ENCODE peak calls at places on chromosomes 2 and 18, in six cellular contexts. One of them, this sample, is unnamed.

GRCh38 chr18:58257461-58257860 is 213.4 kb downstream of the NEDD4L start:
- DNase-seq in cardiac muscle cell: no peak
- DNase-seq in heart right ventricle: no peak
- DNase-seq in EL: peak
- DNase-seq in lung: no peak
- DNase-seq in activated T-helper 1 cell treated with Interleukin-2 at 50 U/mL for 16 hours: no peak
- DNase-seq in this sample: peak

GRCh38 chr2:162153608-162154224 is 1.7 kb upstream of the GCG start:
- DNase-seq in cardiac muscle cell: peak
- DNase-seq in heart right ventricle: peak
- DNase-seq in EL: peak
- DNase-seq in lung: peak
- DNase-seq in activated T-helper 1 cell treated with Interleukin-2 at 50 U/mL for 16 hours: peak
- DNase-seq in this sample: peak

GRCh38 chr18:3060667-3061580 is 48.0 kb upstream of the LPIN2 start:
- DNase-seq in cardiac muscle cell: no peak
- DNase-seq in heart right ventricle: no peak
- DNase-seq in EL: no peak
- DNase-seq in lung: no peak
- DNase-seq in activated T-helper 1 cell treated with Interleukin-2 at 50 U/mL for 16 hours: no peak
- DNase-seq in this sample: no peak

GRCh38 chr2:2328847-2329246 is 2.2 kb downstream of the MYT1L start:
- DNase-seq in cardiac muscle cell: peak
- DNase-seq in heart right ventricle: no peak
- DNase-seq in EL: no peak
- DNase-seq in lung: no peak
- DNase-seq in activated T-helper 1 cell treated with Interleukin-2 at 50 U/mL for 16 hours: no peak
- DNase-seq in this sample: no peak

GRCh38 chr2:226832076-226832475 is 3.8 kb upstream of the RHBDD1 start:
- DNase-seq in cardiac muscle cell: no peak
- DNase-seq in heart right ventricle: no peak
- DNase-seq in EL: no peak
- DNase-seq in lung: no peak
- DNase-seq in activated T-helper 1 cell treated with Interleukin-2 at 50 U/mL for 16 hours: no peak
- DNase-seq in this sample: no peak

GRCh38 chr2:233023761-233024410 is 8.6 kb upstream of the NEU2 start:
- DNase-seq in cardiac muscle cell: no peak
- DNase-seq in heart right ventricle: no peak
- DNase-seq in EL: no peak
- DNase-seq in lung: no peak
- DNase-seq in activated T-helper 1 cell treated with Interleukin-2 at 50 U/mL for 16 hours: no peak
- DNase-seq in this sample: no peak

GRCh38 chr2:88201811-88202169 is 31.6 kb downstream of the THNSL2 start:
- DNase-seq in cardiac muscle cell: no peak
- DNase-seq in heart right ventricle: no peak
- DNase-seq in EL: no peak
- DNase-seq in lung: no peak
- DNase-seq in activated T-helper 1 cell treated with Interleukin-2 at 50 U/mL for 16 hours: no peak
- DNase-seq in this sample: no peak

GRCh38 chr2:234243871-234244565 is 193.5 kb downstream of the SPP2 start:
- DNase-seq in cardiac muscle cell: no peak
- DNase-seq in heart right ventricle: no peak
- DNase-seq in EL: no peak
- DNase-seq in lung: no peak
- DNase-seq in activated T-helper 1 cell treated with Interleukin-2 at 50 U/mL for 16 hours: no peak
- DNase-seq in this sample: no peak

GRCh38 chr2:43131051-43131889 is 95.1 kb downstream of the ZFP36L2 start:
- DNase-seq in cardiac muscle cell: peak
- DNase-seq in heart right ventricle: peak
- DNase-seq in EL: peak
- DNase-seq in lung: peak
- DNase-seq in activated T-helper 1 cell treated with Interleukin-2 at 50 U/mL for 16 hours: peak
- DNase-seq in this sample: peak

GRCh38 chr2:165268751-165269150 is 29.5 kb downstream of the SCN2A start:
- DNase-seq in cardiac muscle cell: no peak
- DNase-seq in heart right ventricle: no peak
- DNase-seq in EL: no peak
- DNase-seq in lung: no peak
- DNase-seq in activated T-helper 1 cell treated with Interleukin-2 at 50 U/mL for 16 hours: no peak
- DNase-seq in this sample: no peak

GRCh38 chr2:241300000-241300399 is 15.5 kb downstream of the HDLBP start:
- DNase-seq in cardiac muscle cell: no peak
- DNase-seq in heart right ventricle: no peak
- DNase-seq in EL: no peak
- DNase-seq in lung: no peak
- DNase-seq in activated T-helper 1 cell treated with Interleukin-2 at 50 U/mL for 16 hours: no peak
- DNase-seq in this sample: no peak

GRCh38 chr2:5696351-5696740 is 4.2 kb downstream of the SOX11 start:
- DNase-seq in cardiac muscle cell: peak
- DNase-seq in heart right ventricle: no peak
- DNase-seq in EL: no peak
- DNase-seq in lung: no peak
- DNase-seq in activated T-helper 1 cell treated with Interleukin-2 at 50 U/mL for 16 hours: no peak
- DNase-seq in this sample: no peak

GRCh38 chr18:45974088-45974536 is 7.0 kb upstream of the EPG5 start:
- DNase-seq in cardiac muscle cell: peak
- DNase-seq in heart right ventricle: peak
- DNase-seq in EL: peak
- DNase-seq in lung: peak
- DNase-seq in activated T-helper 1 cell treated with Interleukin-2 at 50 U/mL for 16 hours: peak
- DNase-seq in this sample: no peak

GRCh38 chr2:26623541-26624497 is 17.3 kb downstream of the CIB4 start:
- DNase-seq in cardiac muscle cell: no peak
- DNase-seq in heart right ventricle: no peak
- DNase-seq in EL: peak
- DNase-seq in lung: no peak
- DNase-seq in activated T-helper 1 cell treated with Interleukin-2 at 50 U/mL for 16 hours: no peak
- DNase-seq in this sample: no peak

GRCh38 chr2:240236217-240237111 is 96.0 kb upstream of the OTOS start:
- DNase-seq in cardiac muscle cell: peak
- DNase-seq in heart right ventricle: peak
- DNase-seq in EL: no peak
- DNase-seq in lung: no peak
- DNase-seq in activated T-helper 1 cell treated with Interleukin-2 at 50 U/mL for 16 hours: no peak
- DNase-seq in this sample: no peak

GRCh38 chr2:228407821-228408220 is 226.3 kb upstream of the SPHKAP start:
- DNase-seq in cardiac muscle cell: no peak
- DNase-seq in heart right ventricle: no peak
- DNase-seq in EL: no peak
- DNase-seq in lung: no peak
- DNase-seq in activated T-helper 1 cell treated with Interleukin-2 at 50 U/mL for 16 hours: no peak
- DNase-seq in this sample: no peak

GRCh38 chr18:1559563-1559962 is 654.9 kb downstream of the ADCYAP1 start:
- DNase-seq in cardiac muscle cell: no peak
- DNase-seq in heart right ventricle: no peak
- DNase-seq in EL: no peak
- DNase-seq in lung: no peak
- DNase-seq in activated T-helper 1 cell treated with Interleukin-2 at 50 U/mL for 16 hours: no peak
- DNase-seq in this sample: no peak